ENCODE peak calls at places on chromosome 5, in ten cellular contexts. X is adrenal gland, Q is H1, E is pancreas, D is heart right ventricle, W is uterus, I is cardiac muscle cell, U is esophagus squamous epithelium, A is testis, V is AG04450. P is an unnamed sample.

GRCh38 chr5:111680737-111681413 is 76.1 kb downstream of the NREP start:
- DNase-seq in X (peak), Q (no peak), E (peak), D (peak), W (peak), I (peak), U (no peak), A (peak), V (peak), P (peak)

GRCh38 chr5:93620487-93621339 is 37.7 kb downstream of the NR2F1 start:
- DNase-seq in X (peak), Q (no peak), E (peak), D (peak), W (peak), I (peak), U (no peak), A (peak), V (no peak), P (peak)

GRCh38 chr5:104914536-104915070 is 1352.0 kb upstream of the NUDT12 start:
- DNase-seq in X (no peak), Q (no peak), E (no peak), D (no peak), W (no peak), I (no peak), U (no peak), A (no peak), V (no peak), P (no peak)

GRCh38 chr5:62886603-62887315 is 308.1 kb downstream of the LRRC70 start:
- DNase-seq in X (no peak), Q (no peak), E (no peak), D (no peak), W (no peak), I (peak), U (no peak), A (no peak), V (no peak), P (no peak)

GRCh38 chr5:93062548-93062947 is 518.5 kb downstream of the NR2F1-AS1 start:
- DNase-seq in X (no peak), Q (no peak), E (no peak), D (no peak), W (no peak), I (peak), U (no peak), A (no peak), V (no peak), P (no peak)

GRCh38 chr5:95923918-95924559 is 37.6 kb downstream of the ELL2 start:
- DNase-seq in X (no peak), Q (no peak), E (no peak), D (no peak), W (no peak), I (no peak), U (no peak), A (no peak), V (no peak), P (no peak)

GRCh38 chr5:108251350-108251749 is 130.5 kb downstream of the FBXL17 start:
- DNase-seq in X (no peak), Q (no peak), E (no peak), D (no peak), W (no peak), I (peak), U (no peak), A (no peak), V (no peak), P (no peak)

GRCh38 chr5:135208555-135209494 is 174.8 kb upstream of the PITX1 start:
- DNase-seq in X (peak), Q (no peak), E (no peak), D (no peak), W (peak), I (peak), U (no peak), A (no peak), V (peak), P (peak)

GRCh38 chr5:135934939-135935338 is 19.8 kb downstream of the LECT2 start:
- DNase-seq in X (no peak), Q (no peak), E (no peak), D (no peak), W (no peak), I (peak), U (no peak), A (no peak), V (peak), P (no peak)

GRCh38 chr5:155554500-155554899 is 540.9 kb downstream of the KIF4B start:
- DNase-seq in X (no peak), Q (no peak), E (no peak), D (no peak), W (no peak), I (no peak), U (no peak), A (no peak), V (no peak), P (no peak)

GRCh38 chr5:133610489-133611356 is 1.6 kb downstream of the FSTL4 start:
- DNase-seq in X (peak), Q (no peak), E (peak), D (peak), W (no peak), I (peak), U (no peak), A (peak), V (no peak), P (peak)

GRCh38 chr5:173464813-173465212 is 136.6 kb upstream of the STC2 start:
- DNase-seq in X (no peak), Q (no peak), E (no peak), D (no peak), W (no peak), I (no peak), U (no peak), A (no peak), V (no peak), P (no peak)

GRCh38 chr5:158737536-158738027 is 362.1 kb downstream of the EBF1 start:
- DNase-seq in X (no peak), Q (no peak), E (no peak), D (no peak), W (no peak), I (no peak), U (no peak), A (no peak), V (no peak), P (no peak)

GRCh38 chr5:73273379-73274050 is 100.5 kb downstream of the TMEM174 start:
- DNase-seq in X (no peak), Q (no peak), E (no peak), D (no peak), W (no peak), I (no peak), U (no peak), A (no peak), V (no peak), P (peak)

GRCh38 chr5:138132543-138132942 is 6.7 kb downstream of the NME5 start:
- DNase-seq in X (no peak), Q (no peak), E (no peak), D (no peak), W (no peak), I (no peak), U (no peak), A (no peak), V (no peak), P (no peak)
- H3K4me3 ChIP-seq in X (no peak), Q (peak), E (no peak), D (no peak), W (no peak), I (no peak), U (no peak), A (no peak), V (no peak), P (no peak)

GRCh38 chr5:141354900-141355469 is at the start of gene PCDHGA4:
- DNase-seq in X (no peak), Q (no peak), E (no peak), D (no peak), W (no peak), I (peak), U (no peak), A (no peak), V (no peak), P (no peak)

GRCh38 chr5:141351591-141351990 is 1.7 kb downstream of the PCDHGB1 start:
- DNase-seq in X (no peak), Q (no peak), E (no peak), D (no peak), W (no peak), I (no peak), U (no peak), A (no peak), V (no peak), P (no peak)

GRCh38 chr5:141345327-141345726 is 1.7 kb downstream of the PCDHGA3 start:
- DNase-seq in X (no peak), Q (no peak), E (no peak), D (no peak), W (no peak), I (no peak), U (no peak), A (no peak), V (no peak), P (no peak)

GRCh38 chr5:141355641-141356040 is 820 bp downstream of the PCDHGA4 start:
- DNase-seq in X (no peak), Q (no peak), E (no peak), D (no peak), W (no peak), I (no peak), U (no peak), A (no peak), V (no peak), P (no peak)

GRCh38 chr5:141349917-141350619 is at the start of gene PCDHGB1:
- DNase-seq in X (peak), Q (no peak), E (peak), D (peak), W (no peak), I (peak), U (no peak), A (peak), V (no peak), P (no peak)
- TF ChIP-seq CTCF in X (no peak), Q (peak), E (no peak), D (peak), W (no peak), I (peak), U (no peak), A (peak), V (peak), P (no peak)

GRCh38 chr5:178120661-178121357 is 7.5 kb downstream of the N4BP3 start:
- DNase-seq in X (peak), Q (peak), E (peak), D (peak), W (peak), I (peak), U (no peak), A (peak), V (peak), P (peak)
- H3K27ac ChIP-seq in X (no peak), Q (no peak), E (peak), D (peak), W (no peak), I (no peak), U (no peak), A (no peak), V (no peak), P (peak)

GRCh38 chr5:38783011-38783551 is 62.7 kb upstream of the OSMR start:
- DNase-seq in X (no peak), Q (no peak), E (no peak), D (no peak), W (no peak), I (peak), U (no peak), A (no peak), V (peak), P (no peak)
- H3K4me3 ChIP-seq in X (no peak), Q (no peak), E (no peak), D (no peak), W (no peak), I (no peak), U (no peak), A (no peak), V (no peak), P (no peak)

DNA sequence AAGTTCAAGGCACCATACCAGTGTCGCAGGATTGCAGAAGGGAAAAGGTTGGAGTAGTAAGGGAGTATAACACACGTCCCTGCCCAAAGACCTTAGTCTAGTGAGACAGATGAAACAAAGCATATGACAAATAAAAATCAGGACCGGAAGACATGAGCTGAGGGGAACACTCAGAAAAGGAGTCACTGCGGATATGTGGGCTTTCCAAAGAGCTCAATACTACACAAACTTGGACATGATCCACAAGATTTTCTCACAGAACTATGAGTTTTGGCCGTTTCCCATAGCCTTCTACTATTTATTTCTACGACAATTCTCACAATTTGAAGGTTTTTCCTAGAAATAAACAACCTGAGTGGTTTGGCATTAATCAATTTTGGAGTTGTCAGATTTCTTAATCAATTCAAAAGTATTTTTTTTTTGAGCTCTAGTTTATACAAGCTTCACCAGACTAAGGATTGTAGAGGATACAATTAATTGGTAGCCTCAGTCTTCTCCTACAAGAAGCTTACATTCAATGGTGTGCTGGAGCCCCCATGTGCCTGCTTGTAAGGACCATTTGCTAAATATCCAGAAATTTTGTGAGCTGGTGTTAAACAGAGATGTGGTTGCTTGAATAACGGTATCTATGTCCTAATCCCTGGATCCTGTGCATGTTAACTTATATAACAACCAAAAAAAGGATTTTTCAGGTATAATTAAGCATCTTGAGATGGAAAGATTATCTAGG is 91.4 kb downstream of the ADAMTS12 start:
- DNase-seq in X (no peak), Q (no peak), E (no peak), D (no peak), W (no peak), I (peak), U (no peak), A (no peak), V (no peak), P (no peak)
- TF ChIP-seq CTCF in X (no peak), Q (no peak), E (no peak), D (no peak), W (no peak), I (no peak), U (no peak), A (no peak), V (no peak), P (no peak)

GRCh38 chr5:143128412-143129071 is 274.9 kb downstream of the NR3C1 start:
- DNase-seq in X (no peak), Q (no peak), E (no peak), D (no peak), W (no peak), I (no peak), U (no peak), A (no peak), V (no peak), P (no peak)

GRCh38 chr5:143131983-143132382 is 271.5 kb downstream of the NR3C1 start:
- DNase-seq in X (no peak), Q (no peak), E (no peak), D (no peak), W (no peak), I (no peak), U (no peak), A (no peak), V (no peak), P (no peak)

GRCh38 chr5:143130891-143131290 is 272.6 kb downstream of the NR3C1 start:
- DNase-seq in X (no peak), Q (no peak), E (no peak), D (no peak), W (no peak), I (no peak), U (no peak), A (no peak), V (no peak), P (no peak)

GRCh38 chr5:143129203-143129602 is 274.3 kb downstream of the NR3C1 start:
- DNase-seq in X (peak), Q (no peak), E (no peak), D (no peak), W (no peak), I (no peak), U (no peak), A (no peak), V (no peak), P (no peak)

DNA sequence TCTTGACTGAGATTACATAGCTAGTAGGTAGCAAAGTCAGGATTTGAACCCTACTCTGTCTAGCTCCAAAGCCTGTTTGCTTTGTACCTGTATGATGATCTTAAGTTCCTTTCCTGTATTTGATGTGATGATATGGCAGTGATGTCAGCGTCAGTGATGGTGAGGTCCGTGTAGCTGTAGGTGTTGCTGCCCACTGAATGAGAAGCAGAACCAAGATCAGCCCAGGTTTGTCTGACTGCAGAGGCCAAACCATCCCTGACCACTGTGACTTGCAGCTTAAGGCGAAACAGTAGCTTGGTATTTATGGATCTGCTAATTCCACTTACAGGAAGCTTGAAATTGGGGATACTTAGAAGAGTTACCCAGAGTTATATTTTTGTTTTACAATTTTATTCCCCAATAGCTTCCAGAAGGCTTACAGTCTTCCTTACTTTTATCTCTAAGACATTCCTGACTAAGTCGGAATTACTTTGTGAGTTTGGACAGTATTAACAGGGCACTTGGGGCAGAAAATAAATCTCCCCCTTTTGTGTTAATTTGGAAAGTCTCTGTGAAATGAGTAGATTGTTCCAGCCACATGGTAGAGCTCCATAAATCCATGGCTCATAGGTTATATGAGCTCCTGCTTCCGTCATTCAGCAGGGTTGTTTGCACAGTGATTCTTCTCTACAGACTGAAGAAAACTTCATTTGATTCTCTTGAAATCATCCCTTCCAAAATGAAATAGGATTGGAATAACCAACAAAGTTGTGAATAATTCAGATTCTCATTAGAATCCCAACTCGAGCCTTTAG is 273.4 kb downstream of the NR3C1 start:
- DNase-seq in X (no peak), Q (no peak), E (no peak), D (no peak), W (no peak), I (no peak), U (no peak), A (no peak), V (no peak), P (no peak)
- H3K27ac ChIP-seq in X (no peak), Q (no peak), E (no peak), D (peak), W (no peak), I (no peak), U (no peak), A (no peak), V (no peak), P (no peak)

P was measured in lung.